ENCODE peak calls at places on chromosomes 7 and 10, in four cellular contexts. One of them, this sample, is unnamed.

GRCh38 chr7:25454562-25455031 is 226.3 kb upstream of the NPVF start:
- DNase-seq in psoas muscle: peak; percentile 17
- DNase-seq in lower lobe of right lung: no peak
- DNase-seq in tibial nerve: peak; percentile 48
- DNase-seq in this sample: no peak

GRCh38 chr10:43214071-43214955 is 52.6 kb downstream of the RASGEF1A start:
- DNase-seq in tibial nerve: no peak
- DNase-seq in psoas muscle: peak; percentile 4
- DNase-seq in lower lobe of right lung: no peak
- DNase-seq in this sample: no peak

GRCh38 chr7:30412810-30413504 is 65.6 kb downstream of the NOD1 start:
- DNase-seq in tibial nerve: peak; percentile 53
- DNase-seq in psoas muscle: no peak
- DNase-seq in lower lobe of right lung: no peak
- DNase-seq in this sample: peak; percentile 38

GRCh38 chr7:151709141-151710038 is 167.5 kb downstream of the PRKAG2 start:
- DNase-seq in tibial nerve: no peak
- DNase-seq in psoas muscle: no peak
- DNase-seq in lower lobe of right lung: no peak
- DNase-seq in this sample: no peak

GRCh38 chr7:75024922-75025321 is 48.7 kb downstream of the RCC1L start:
- DNase-seq in tibial nerve: no peak
- DNase-seq in psoas muscle: no peak
- DNase-seq in lower lobe of right lung: no peak
- DNase-seq in this sample: no peak

GRCh38 chr10:3708830-3709229 is 76.2 kb downstream of the KLF6 start:
- DNase-seq in tibial nerve: no peak
- DNase-seq in psoas muscle: no peak
- DNase-seq in lower lobe of right lung: no peak
- DNase-seq in this sample: peak; percentile 8

GRCh38 chr10:9547921-9548904 is 1469.5 kb upstream of the CELF2 start:
- DNase-seq in lower lobe of right lung: no peak
- DNase-seq in psoas muscle: no peak
- DNase-seq in tibial nerve: no peak
- DNase-seq in this sample: no peak

GRCh38 chr10:125411724-125412123 is 251.4 kb upstream of the CTBP2 start:
- DNase-seq in lower lobe of right lung: no peak
- DNase-seq in tibial nerve: no peak
- DNase-seq in psoas muscle: no peak
- DNase-seq in this sample: no peak

GRCh38 chr10:44961931-44962750 is 2.5 kb downstream of the RASSF4 start:
- DNase-seq in psoas muscle: no peak
- DNase-seq in tibial nerve: no peak
- DNase-seq in lower lobe of right lung: no peak
- DNase-seq in this sample: no peak

GRCh38 chr10:116707981-116708380 is 34.4 kb downstream of the HSPA12A start:
- DNase-seq in psoas muscle: no peak
- DNase-seq in lower lobe of right lung: no peak
- DNase-seq in tibial nerve: no peak
- DNase-seq in this sample: no peak

GRCh38 chr10:79944428-79945395 is 4.2 kb downstream of the SFTPD start:
- DNase-seq in tibial nerve: no peak
- DNase-seq in psoas muscle: no peak
- DNase-seq in lower lobe of right lung: no peak
- DNase-seq in this sample: no peak

GRCh38 chr7:43041724-43042123 is 70.7 kb upstream of the HECW1 start:
- DNase-seq in psoas muscle: no peak
- DNase-seq in lower lobe of right lung: no peak
- DNase-seq in tibial nerve: no peak
- DNase-seq in this sample: no peak

GRCh38 chr7:46525876-46526275 is 604.8 kb upstream of the IGFBP3 start:
- DNase-seq in lower lobe of right lung: no peak
- DNase-seq in psoas muscle: no peak
- DNase-seq in tibial nerve: no peak
- DNase-seq in this sample: peak; percentile 27

GRCh38 chr7:18824157-18824556 is 293.3 kb downstream of the TWIST1 start:
- DNase-seq in tibial nerve: no peak
- DNase-seq in psoas muscle: no peak
- DNase-seq in lower lobe of right lung: no peak
- DNase-seq in this sample: no peak

GRCh38 chr10:70722820-70723424 is 50.6 kb downstream of the ADAMTS14 start:
- DNase-seq in psoas muscle: no peak
- DNase-seq in tibial nerve: no peak
- DNase-seq in lower lobe of right lung: no peak
- DNase-seq in this sample: no peak

GRCh38 chr10:84264611-84265141 is 19.8 kb downstream of the RGR start:
- DNase-seq in lower lobe of right lung: peak; percentile 70
- DNase-seq in psoas muscle: peak; percentile 52
- DNase-seq in tibial nerve: peak; percentile 80
- DNase-seq in this sample: peak; percentile 74

GRCh38 chr10:64118736-64119135 is 597.5 kb downstream of the REEP3 start:
- DNase-seq in tibial nerve: no peak
- DNase-seq in lower lobe of right lung: no peak
- DNase-seq in psoas muscle: no peak
- DNase-seq in this sample: no peak

GRCh38 chr10:132612571-132613504 is 75.3 kb downstream of the INPP5A start:
- DNase-seq in tibial nerve: no peak
- DNase-seq in lower lobe of right lung: no peak
- DNase-seq in psoas muscle: no peak
- DNase-seq in this sample: no peak

GRCh38 chr7:71131256-71131752 is 640 bp upstream of the GALNT17 start:
- DNase-seq in tibial nerve: peak; percentile 9
- DNase-seq in psoas muscle: peak; percentile 46
- DNase-seq in lower lobe of right lung: no peak
- DNase-seq in this sample: peak; percentile 50

GRCh38 chr10:112959207-112959838 is 9.3 kb downstream of the TCF7L2 start:
- DNase-seq in lower lobe of right lung: no peak
- DNase-seq in tibial nerve: no peak
- DNase-seq in psoas muscle: no peak
- DNase-seq in this sample: no peak

GRCh38 chr7:151330656-151331055 is 11.0 kb upstream of the NUB1 start:
- DNase-seq in tibial nerve: no peak
- DNase-seq in psoas muscle: no peak
- DNase-seq in lower lobe of right lung: no peak
- DNase-seq in this sample: no peak

GRCh38 chr7:20238754-20239324 is 21.7 kb upstream of the MACC1 start:
- DNase-seq in tibial nerve: no peak
- DNase-seq in psoas muscle: no peak
- DNase-seq in lower lobe of right lung: peak; percentile 79
- DNase-seq in this sample: no peak

GRCh38 chr10:72276013-72276387 is 2.3 kb downstream of the DDIT4 start:
- DNase-seq in lower lobe of right lung: peak; percentile 63
- DNase-seq in tibial nerve: no peak
- DNase-seq in psoas muscle: peak; percentile 42
- DNase-seq in this sample: no peak

GRCh38 chr7:123557016-123557630 is 495 bp downstream of the NDUFA5 start:
- DNase-seq in psoas muscle: no peak
- DNase-seq in lower lobe of right lung: no peak
- DNase-seq in tibial nerve: no peak
- DNase-seq in this sample: no peak

GRCh38 chr7:30201161-30201666 is 66.4 kb downstream of the MTURN start:
- DNase-seq in psoas muscle: no peak
- DNase-seq in tibial nerve: no peak
- DNase-seq in lower lobe of right lung: no peak
- DNase-seq in this sample: no peak

GRCh38 chr7:114107522-114107921 is 188.7 kb upstream of the PPP1R3A start:
- DNase-seq in psoas muscle: no peak
- DNase-seq in tibial nerve: no peak
- DNase-seq in lower lobe of right lung: no peak
- DNase-seq in this sample: no peak

GRCh38 chr10:100930368-100930767 is 17.6 kb downstream of the SLF2 start:
- DNase-seq in lower lobe of right lung: no peak
- DNase-seq in psoas muscle: no peak
- DNase-seq in tibial nerve: no peak
- DNase-seq in this sample: no peak

GRCh38 chr7:11914645-11915044 is 82.6 kb upstream of the THSD7A start:
- DNase-seq in psoas muscle: no peak
- DNase-seq in lower lobe of right lung: no peak
- DNase-seq in tibial nerve: no peak
- DNase-seq in this sample: no peak
- TF ChIP-seq CTCF in psoas muscle: no peak
- TF ChIP-seq CTCF in lower lobe of right lung: no peak
- TF ChIP-seq CTCF in tibial nerve: no peak
- TF ChIP-seq CTCF in this sample: no peak

DNA sequence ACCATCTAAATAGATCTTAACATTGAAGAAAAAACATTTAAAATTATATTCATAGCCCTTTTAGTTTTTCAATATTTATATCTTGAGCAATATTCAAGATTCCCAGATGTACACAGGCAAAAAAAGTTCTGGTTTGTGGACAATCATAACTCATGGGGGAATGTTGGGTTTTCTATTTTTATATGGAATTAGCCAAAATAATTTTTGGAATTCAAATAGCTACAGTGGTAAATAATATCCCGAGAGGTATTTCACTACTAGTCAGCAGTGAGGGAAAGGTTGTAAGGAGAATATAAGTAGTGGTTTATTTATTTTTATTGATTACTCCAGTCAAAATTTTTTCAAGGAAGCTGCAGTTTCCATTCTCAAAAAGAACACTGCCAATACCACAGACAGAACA is 533.4 kb downstream of the PARD3 start:
- DNase-seq in psoas muscle: no peak
- DNase-seq in tibial nerve: no peak
- DNase-seq in lower lobe of right lung: no peak
- DNase-seq in this sample: no peak
- H3K4me3 ChIP-seq in psoas muscle: no peak overlapping the region
- H3K4me3 ChIP-seq in tibial nerve: no peak overlapping the region
- H3K4me3 ChIP-seq in lower lobe of right lung: no peak overlapping the region
- H3K4me3 ChIP-seq in this sample: no peak overlapping the region

GRCh38 chr10:110498982-110499795 is 1.5 kb downstream of the DUSP5 start:
- DNase-seq in lower lobe of right lung: no peak
- DNase-seq in tibial nerve: peak; percentile 54
- DNase-seq in psoas muscle: no peak
- DNase-seq in this sample: peak; percentile 39

GRCh38 chr10:110498087-110498981 is 627 bp downstream of the DUSP5 start:
- DNase-seq in tibial nerve: no peak
- DNase-seq in lower lobe of right lung: peak; percentile 80
- DNase-seq in psoas muscle: peak; percentile 64
- DNase-seq in this sample: peak; percentile 64

GRCh38 chr10:110495731-110496552 is 1.8 kb upstream of the DUSP5 start:
- DNase-seq in psoas muscle: peak; percentile 38
- DNase-seq in lower lobe of right lung: peak; percentile 57
- DNase-seq in tibial nerve: peak; percentile 22
- DNase-seq in this sample: peak; percentile 41

GRCh38 chr10:110496553-110497437 is 912 bp upstream of the DUSP5 start:
- DNase-seq in lower lobe of right lung: no peak
- DNase-seq in tibial nerve: peak; percentile 43
- DNase-seq in psoas muscle: no peak
- DNase-seq in this sample: peak; percentile 28

DNA sequence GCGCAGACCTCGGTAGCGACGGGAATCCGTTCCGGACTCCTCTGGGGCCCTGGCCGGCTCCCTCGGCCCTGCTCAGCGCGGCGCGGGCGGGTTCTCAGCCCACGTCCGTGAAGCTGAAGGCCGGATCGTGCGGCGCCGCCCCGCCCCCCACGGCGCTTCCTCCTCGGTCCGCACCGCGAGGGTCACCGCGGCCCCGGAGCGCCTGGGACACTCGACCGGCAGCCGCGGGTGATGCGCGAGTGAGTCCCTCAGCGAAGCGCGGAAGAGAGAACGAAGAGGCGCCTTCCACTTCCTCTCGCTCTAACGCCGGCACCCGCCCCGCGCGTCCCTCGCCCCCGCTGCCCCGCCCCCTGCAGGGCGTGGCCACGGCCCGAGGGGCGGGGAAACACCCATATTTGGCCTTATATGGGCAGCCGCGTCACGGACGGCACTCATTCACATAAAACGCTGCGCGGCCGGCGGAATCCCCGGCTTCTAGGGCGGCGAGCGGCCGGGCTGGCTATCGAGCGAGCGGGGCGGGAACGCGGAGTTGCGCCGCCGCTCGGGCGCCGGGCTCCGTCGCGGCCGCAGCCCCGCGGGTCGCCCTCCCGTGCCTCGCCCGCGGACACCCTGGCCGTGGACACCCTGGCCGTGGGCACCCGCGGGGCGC is at the start of gene DUSP5:
- DNase-seq in psoas muscle: peak; percentile 93
- DNase-seq in tibial nerve: peak; percentile 95
- DNase-seq in lower lobe of right lung: peak; percentile 96
- DNase-seq in this sample: peak; percentile 93
- H3K27me3 ChIP-seq in psoas muscle: no peaks in the 10 kb centered on the region
- H3K27me3 ChIP-seq in tibial nerve: no peaks in the 10 kb centered on the region
- H3K27me3 ChIP-seq in lower lobe of right lung: peaks cover 5% of the 10 kb centered on the region
- H3K27me3 ChIP-seq in this sample: peaks cover 8% of the 10 kb centered on the region

GRCh38 chr10:95909591-95909990 is 1.8 kb downstream of the CC2D2B start:
- DNase-seq in psoas muscle: no peak
- DNase-seq in lower lobe of right lung: no peak
- DNase-seq in tibial nerve: no peak
- DNase-seq in this sample: no peak

GRCh38 chr10:95908450-95908849 is 675 bp downstream of the CC2D2B start:
- DNase-seq in psoas muscle: no peak
- DNase-seq in lower lobe of right lung: no peak
- DNase-seq in tibial nerve: no peak
- DNase-seq in this sample: no peak

GRCh38 chr10:95906675-95907453 is 911 bp upstream of the CC2D2B start:
- DNase-seq in tibial nerve: peak; percentile 40
- DNase-seq in psoas muscle: peak; percentile 22
- DNase-seq in lower lobe of right lung: peak; percentile 50
- DNase-seq in this sample: peak; percentile 54

DNA sequence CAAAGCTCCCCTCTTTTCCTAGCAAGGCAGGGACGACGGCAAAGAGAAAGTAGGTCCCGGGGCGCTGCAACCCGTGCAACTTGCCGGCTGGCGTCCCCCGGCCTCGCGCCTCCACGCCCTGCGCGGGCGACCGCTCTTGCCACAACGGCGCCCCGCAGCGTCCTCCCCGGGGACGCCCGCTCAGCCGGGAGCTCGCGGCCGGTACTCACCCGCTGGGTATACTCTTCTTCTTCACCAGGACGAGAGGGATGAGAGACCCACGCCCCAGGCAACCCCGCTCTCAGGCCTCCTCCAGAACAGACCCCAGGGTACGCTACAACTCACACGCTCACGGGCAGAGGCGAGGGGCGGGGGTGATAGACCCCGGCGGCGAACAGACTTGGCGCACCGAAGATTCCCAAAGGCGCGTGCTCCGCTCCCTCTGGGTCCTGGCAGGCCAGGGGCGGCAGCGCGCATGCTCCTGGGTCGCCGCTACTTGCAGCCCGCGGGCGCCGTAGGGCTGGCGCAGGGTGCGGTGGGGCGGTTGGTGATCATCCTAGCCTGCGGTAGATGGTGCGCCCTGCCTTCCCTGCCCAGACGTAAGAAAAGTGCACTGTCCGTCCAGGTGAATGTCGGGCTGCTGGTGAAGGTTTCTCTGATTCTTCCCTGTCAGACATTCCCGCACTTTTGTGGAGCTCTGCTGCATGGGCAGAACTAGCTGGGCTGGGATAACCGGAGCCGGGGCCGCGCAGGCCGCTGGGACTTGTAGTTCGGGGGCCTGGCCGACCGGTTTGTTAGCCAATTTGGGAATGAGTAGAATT is at the start of gene CC2D2B:
- DNase-seq in psoas muscle: peak; percentile 83
- DNase-seq in tibial nerve: peak; percentile 65
- DNase-seq in lower lobe of right lung: peak; percentile 88
- DNase-seq in this sample: peak; percentile 88
- TF ChIP-seq CTCF in psoas muscle: no peak
- TF ChIP-seq CTCF in tibial nerve: no peak
- TF ChIP-seq CTCF in lower lobe of right lung: peak; percentile 19
- TF ChIP-seq CTCF in this sample: no peak

This sample was measured in BE2C.